ENCODE peak calls at places on chromosomes 7 and 10, in eight cellular contexts. Z, I, O, C, U, G, Y and E are unnamed samples.

GRCh38 chr10:91163269-91163708 is 57.2 kb upstream of the PCGF5 start:
- DNase-seq in Z (peak), I (peak), O (peak), C (peak), U (peak), G (peak), Y (peak), E (peak)

GRCh38 chr10:26251925-26252324 is 35.4 kb downstream of the GAD2 start:
- DNase-seq in Z (no peak), I (no peak), O (no peak), C (no peak), U (no peak), G (no peak), Y (no peak), E (no peak)

GRCh38 chr10:34890931-34891330 is 75.8 kb upstream of the PARD3 start:
- DNase-seq in Z (no peak), I (no peak), O (no peak), C (no peak), U (no peak), G (no peak), Y (no peak), E (peak)

GRCh38 chr7:139886206-139886605 is 57.1 kb downstream of the TBXAS1 start:
- DNase-seq in Z (no peak), I (peak), O (no peak), C (no peak), U (peak), G (no peak), Y (no peak), E (no peak)

GRCh38 chr7:102434039-102434481 is 685 bp downstream of the ORAI2 start:
- DNase-seq in Z (no peak), I (no peak), O (peak), C (no peak), U (peak), G (no peak), Y (peak), E (peak)

GRCh38 chr10:9860045-9860444 is 1157.6 kb upstream of the CELF2 start:
- DNase-seq in Z (no peak), I (no peak), O (peak), C (no peak), U (peak), G (no peak), Y (no peak), E (peak)

GRCh38 chr10:103278862-103279298 is 1.9 kb downstream of the INA start:
- DNase-seq in Z (no peak), I (peak), O (peak), C (peak), U (peak), G (peak), Y (peak), E (peak)

GRCh38 chr10:76206797-76207352 is 775.5 kb downstream of the LRMDA start:
- DNase-seq in Z (no peak), I (no peak), O (no peak), C (no peak), U (no peak), G (no peak), Y (no peak), E (no peak)

GRCh38 chr10:132498562-132499366 is 38.8 kb upstream of the INPP5A start:
- DNase-seq in Z (peak), I (no peak), O (no peak), C (no peak), U (no peak), G (no peak), Y (no peak), E (no peak)

GRCh38 chr10:12709516-12709915 is 292.0 kb downstream of the CCDC3 start:
- DNase-seq in Z (no peak), I (peak), O (peak), C (no peak), U (peak), G (no peak), Y (peak), E (peak)

GRCh38 chr7:110595694-110596093 is 495.2 kb upstream of the LRRN3 start:
- DNase-seq in Z (no peak), I (no peak), O (no peak), C (no peak), U (no peak), G (no peak), Y (no peak), E (no peak)

GRCh38 chr10:98673156-98673765 is 226.5 kb upstream of the HPS1 start:
- DNase-seq in Z (no peak), I (peak), O (no peak), C (no peak), U (peak), G (no peak), Y (no peak), E (no peak)

GRCh38 chr7:34133983-34134782 is 228.8 kb downstream of the BMPER start:
- DNase-seq in Z (peak), I (peak), O (peak), C (peak), U (peak), G (peak), Y (peak), E (peak)

GRCh38 chr7:87933605-87933952 is 472 bp upstream of the ADAM22 start:
- DNase-seq in Z (no peak), I (no peak), O (no peak), C (no peak), U (no peak), G (no peak), Y (no peak), E (no peak)

GRCh38 chr10:93916257-93917063 is 22.7 kb downstream of the SLC35G1 start:
- DNase-seq in Z (no peak), I (peak), O (peak), C (no peak), U (peak), G (no peak), Y (peak), E (peak)

GRCh38 chr7:15855726-15856125 is 169.2 kb upstream of the MEOX2 start:
- DNase-seq in Z (no peak), I (no peak), O (no peak), C (no peak), U (no peak), G (no peak), Y (no peak), E (no peak)

GRCh38 chr10:86190291-86190690 is 176.3 kb downstream of the GRID1 start:
- DNase-seq in Z (no peak), I (no peak), O (no peak), C (no peak), U (no peak), G (no peak), Y (no peak), E (no peak)

GRCh38 chr10:6721480-6721879 is 141.4 kb upstream of the PRKCQ start:
- DNase-seq in Z (peak), I (peak), O (peak), C (peak), U (peak), G (no peak), Y (peak), E (peak)

GRCh38 chr7:102081244-102081627 is 205.4 kb upstream of the SH2B2 start:
- DNase-seq in Z (no peak), I (no peak), O (no peak), C (no peak), U (no peak), G (no peak), Y (no peak), E (no peak)

GRCh38 chr7:124791876-124792446 is 26.4 kb upstream of the GPR37 start:
- DNase-seq in Z (no peak), I (peak), O (peak), C (no peak), U (no peak), G (no peak), Y (no peak), E (no peak)

GRCh38 chr10:101818958-101819633 is 852 bp upstream of the OGA start:
- DNase-seq in Z (peak), I (no peak), O (no peak), C (no peak), U (no peak), G (no peak), Y (no peak), E (no peak)

GRCh38 chr7:958221-959200 is 4.0 kb upstream of the ADAP1 start:
- DNase-seq in Z (no peak), I (no peak), O (no peak), C (no peak), U (no peak), G (no peak), Y (no peak), E (no peak)

GRCh38 chr10:13660545-13660920 is 73.8 kb downstream of the PRPF18 start:
- DNase-seq in Z (no peak), I (peak), O (peak), C (no peak), U (peak), G (no peak), Y (peak), E (no peak)

GRCh38 chr10:93816123-93816747 is 58.5 kb downstream of the LGI1 start:
- DNase-seq in Z (peak), I (peak), O (peak), C (peak), U (peak), G (peak), Y (peak), E (peak)

GRCh38 chr10:6748981-6749630 is 169.0 kb upstream of the PRKCQ start:
- DNase-seq in Z (no peak), I (peak), O (peak), C (no peak), U (peak), G (no peak), Y (peak), E (peak)

GRCh38 chr10:68127995-68128394 is 18.7 kb downstream of the MYPN start:
- DNase-seq in Z (no peak), I (no peak), O (no peak), C (no peak), U (no peak), G (no peak), Y (no peak), E (no peak)

GRCh38 chr10:120735773-120736371 is 115.3 kb upstream of the WDR11 start:
- DNase-seq in Z (no peak), I (peak), O (peak), C (no peak), U (peak), G (no peak), Y (peak), E (peak)

GRCh38 chr7:26155531-26156375 is 3.8 kb downstream of the NFE2L3 start:
- DNase-seq in Z (no peak), I (peak), O (peak), C (no peak), U (peak), G (no peak), Y (peak), E (peak)
- TF ChIP-seq CTCF in Z (no peak), I (no peak), O (no peak), C (no peak), U (no peak), G (no peak), Y (no peak), E (peak)

DNA sequence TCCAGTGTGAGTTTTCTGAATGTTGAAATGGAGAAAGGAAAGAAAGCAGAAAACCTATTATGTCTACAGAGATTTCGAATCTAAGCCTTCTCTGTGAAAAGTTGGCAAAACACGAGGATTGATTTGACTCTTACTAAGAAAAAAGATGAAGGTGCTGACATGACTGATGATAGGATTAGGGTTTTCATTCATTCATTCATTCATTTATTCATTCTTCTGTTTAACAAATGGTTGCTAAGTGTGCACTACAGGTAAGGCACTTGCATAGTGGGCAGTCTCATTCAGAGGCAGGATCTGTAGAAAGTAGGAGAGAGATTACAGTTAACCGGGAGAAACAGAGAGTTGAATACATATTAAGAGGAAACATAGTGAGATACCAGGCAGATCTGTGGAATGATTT is 137.1 kb downstream of the ZNF365 start:
- DNase-seq in Z (no peak), I (no peak), O (no peak), C (no peak), U (no peak), G (no peak), Y (no peak), E (no peak)
- H3K4me3 ChIP-seq in Z (no peak), I (no peak), O (no peak), C (no peak), U (no peak), G (no peak), Y (no peak), E (no peak)

DNA sequence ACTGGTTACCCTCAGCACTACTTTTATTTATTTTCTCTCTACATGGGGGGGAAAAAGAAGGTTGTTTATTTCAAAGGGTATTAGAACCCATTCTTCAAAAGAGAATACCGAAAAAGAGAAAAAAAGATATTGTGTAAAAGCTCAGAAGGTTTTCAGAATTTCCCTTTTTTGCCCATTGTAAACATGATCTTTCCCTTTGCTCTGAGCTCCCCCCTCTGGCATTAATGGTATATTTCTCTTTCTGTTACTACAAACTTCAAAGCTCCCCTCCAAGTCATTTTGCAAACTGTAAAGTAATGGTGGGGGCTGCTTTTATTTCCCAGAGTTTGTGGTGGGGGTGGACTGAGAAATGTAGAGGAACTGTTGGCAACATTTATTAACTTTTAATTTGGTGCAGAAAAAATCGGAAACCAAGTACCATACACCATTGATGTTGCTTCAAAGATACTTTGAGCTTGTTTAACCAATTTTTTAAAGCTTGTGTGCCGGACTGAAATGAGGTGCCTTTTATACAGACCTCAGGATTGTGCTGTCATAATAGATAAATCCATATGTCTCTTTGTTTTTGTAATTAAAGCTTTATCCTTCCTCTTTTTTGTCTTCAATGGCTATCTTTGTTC is 181.5 kb downstream of the EXOC4 start:
- DNase-seq in Z (no peak), I (peak), O (peak), C (no peak), U (peak), G (no peak), Y (peak), E (peak)
- TF ChIP-seq CTCF in Z (peak), I (peak), O (peak), C (peak), U (peak), G (peak), Y (peak), E (peak)

DNA sequence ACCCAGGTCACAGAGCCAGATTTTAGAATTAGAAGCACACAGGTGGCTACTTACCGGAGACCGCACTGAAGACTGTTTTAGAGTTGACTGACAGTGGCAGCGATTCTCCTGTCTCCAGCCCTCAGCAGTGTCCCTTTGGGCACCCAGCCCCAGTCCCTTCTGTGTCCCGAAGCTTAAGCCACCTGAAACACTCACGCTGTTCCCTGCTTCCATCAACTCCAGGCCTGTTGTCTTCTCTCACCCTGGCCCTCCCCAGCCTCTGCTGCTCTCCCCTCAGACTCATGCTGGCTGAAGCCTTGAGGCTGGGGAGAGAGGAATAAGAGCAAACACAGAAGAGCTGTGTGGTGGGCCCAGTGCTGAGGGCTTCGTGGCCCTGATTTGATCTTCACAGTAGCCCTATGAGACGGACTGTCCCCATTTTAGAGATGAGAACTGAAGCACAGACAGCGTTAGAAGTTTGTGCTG is 10.6 kb downstream of the SAP25 start:
- DNase-seq in Z (no peak), I (no peak), O (no peak), C (no peak), U (no peak), G (no peak), Y (no peak), E (no peak)
- H3K4me3 ChIP-seq in Z (no peak), I (no peak), O (no peak), C (no peak), U (no peak), G (no peak), Y (no peak), E (no peak)